ENCODE peak calls at places on chromosomes 6 and 20, in seven cellular contexts. M is cardiac muscle cell, P is AG09309, N is heart left ventricle, V is cardiac fibroblast, J is left ventricle myocardium inferior, S is PC-3. O is an unnamed sample.

GRCh38 chr6:7373739-7374138 is 15.8 kb downstream of the CAGE1 start:
- DNase-seq in M (peak), P (no peak), N (no peak), V (peak), J (no peak), S (no peak), O (no peak)

GRCh38 chr20:35849726-35850125 is 77.9 kb downstream of the PHF20 start:
- DNase-seq in M (no peak), P (no peak), N (no peak), V (no peak), J (no peak), S (no peak), O (no peak)

GRCh38 chr20:4699216-4699615 is 22.5 kb upstream of the PRND start:
- DNase-seq in M (no peak), P (no peak), N (no peak), V (no peak), J (no peak), S (no peak), O (no peak)

GRCh38 chr6:3729603-3730344 is 21.7 kb downstream of the PXDC1 start:
- DNase-seq in M (no peak), P (no peak), N (no peak), V (no peak), J (no peak), S (no peak), O (no peak)

GRCh38 chr6:4940416-4940815 is 63.4 kb downstream of the RPP40 start:
- DNase-seq in M (no peak), P (no peak), N (no peak), V (no peak), J (no peak), S (peak), O (no peak)

GRCh38 chr20:11652128-11652527 is 265.6 kb upstream of the BTBD3 start:
- DNase-seq in M (no peak), P (no peak), N (no peak), V (no peak), J (no peak), S (no peak), O (no peak)

GRCh38 chr6:38567436-38567835 is 72.3 kb downstream of the BTBD9 start:
- DNase-seq in M (peak), P (peak), N (peak), V (peak), J (peak), S (peak), O (peak)

GRCh38 chr20:39778847-39779641 is 816.9 kb downstream of the DHX35 start:
- DNase-seq in M (no peak), P (no peak), N (no peak), V (no peak), J (no peak), S (no peak), O (peak)

GRCh38 chr6:119078449-119079287 is at the start of gene FAM184A:
- DNase-seq in M (peak), P (peak), N (peak), V (peak), J (peak), S (peak), O (peak)

GRCh38 chr6:148697895-148698440 is 48.9 kb upstream of the UST start:
- DNase-seq in M (no peak), P (no peak), N (no peak), V (no peak), J (no peak), S (no peak), O (no peak)

GRCh38 chr6:36979343-36979742 is 6.7 kb downstream of the MTCH1 start:
- DNase-seq in M (peak), P (peak), N (peak), V (peak), J (no peak), S (peak), O (peak)

GRCh38 chr6:40247516-40248115 is 313.4 kb upstream of the MOCS1 start:
- DNase-seq in M (no peak), P (no peak), N (no peak), V (no peak), J (no peak), S (no peak), O (no peak)

GRCh38 chr6:110363748-110364147 is 5.6 kb upstream of the METTL24 start:
- DNase-seq in M (no peak), P (no peak), N (peak), V (no peak), J (no peak), S (no peak), O (no peak)

GRCh38 chr6:111813247-111814162 is 59.7 kb downstream of the FYN start:
- DNase-seq in M (no peak), P (peak), N (no peak), V (peak), J (no peak), S (peak), O (peak)

GRCh38 chr20:11891081-11891826 is 26.4 kb upstream of the BTBD3 start:
- DNase-seq in M (peak), P (no peak), N (peak), V (peak), J (peak), S (peak), O (no peak)

GRCh38 chr6:74041420-74041819 is 345.4 kb downstream of the CD109 start:
- DNase-seq in M (peak), P (no peak), N (no peak), V (no peak), J (no peak), S (no peak), O (no peak)

GRCh38 chr6:85250586-85251216 is 199.2 kb upstream of the NT5E start:
- DNase-seq in M (no peak), P (no peak), N (no peak), V (peak), J (no peak), S (no peak), O (no peak)

GRCh38 chr20:62782149-62782892 is 14.0 kb upstream of the MRGBP start:
- DNase-seq in M (no peak), P (no peak), N (no peak), V (no peak), J (no peak), S (no peak), O (no peak)
- TF ChIP-seq CTCF in M (peak), P (peak), N (peak), V (peak), J (no peak), S (no peak), O (peak)

GRCh38 chr6:108946695-108947094 is 98.5 kb downstream of the ARMC2 start:
- DNase-seq in M (no peak), P (no peak), N (peak), V (peak), J (no peak), S (no peak), O (peak)

GRCh38 chr6:108944707-108945685 is 96.8 kb downstream of the ARMC2 start:
- DNase-seq in M (no peak), P (peak), N (peak), V (peak), J (peak), S (no peak), O (peak)

GRCh38 chr6:108947114-108947854 is 99.1 kb downstream of the ARMC2 start:
- DNase-seq in M (no peak), P (peak), N (no peak), V (peak), J (no peak), S (peak), O (peak)

GRCh38 chr6:108944058-108944457 is 95.8 kb downstream of the ARMC2 start:
- DNase-seq in M (no peak), P (no peak), N (no peak), V (peak), J (no peak), S (no peak), O (peak)

DNA sequence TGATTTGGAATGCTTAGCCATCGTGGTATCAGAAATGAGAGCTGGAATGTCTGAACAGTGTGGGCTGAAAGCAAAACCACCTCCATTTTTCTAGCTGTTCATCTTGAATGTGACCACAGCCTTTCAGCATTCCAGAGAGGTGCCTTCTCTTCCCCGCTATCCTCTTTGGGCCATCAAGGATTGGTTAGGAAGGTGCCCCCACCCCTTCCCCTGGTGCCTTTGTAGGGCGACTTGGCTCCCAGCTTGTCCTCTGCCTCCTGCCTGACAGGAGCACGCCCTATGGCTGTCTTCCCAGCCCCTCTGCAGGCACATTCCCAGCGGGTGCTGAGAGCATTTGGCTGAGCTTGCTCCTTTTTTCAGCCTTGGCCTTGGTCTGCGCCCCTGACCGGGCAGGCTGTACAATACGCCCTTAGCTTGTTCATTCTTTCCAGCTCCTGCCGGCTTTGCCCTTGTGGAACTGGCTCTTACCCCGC is 97.5 kb downstream of the ARMC2 start:
- DNase-seq in M (no peak), P (peak), N (peak), V (peak), J (peak), S (no peak), O (peak)
- H3K4me3 ChIP-seq in M (no peak), P (peak), N (no peak), V (no peak), J (peak), S (no peak), O (no peak)

GRCh38 chr6:34867484-34867883 is 20.4 kb downstream of the TAF11 start:
- DNase-seq in M (peak), P (no peak), N (no peak), V (peak), J (no peak), S (peak), O (no peak)
- TF ChIP-seq CTCF in M (no peak), P (no peak), N (peak), V (no peak), J (peak), S (peak), O (peak)

DNA sequence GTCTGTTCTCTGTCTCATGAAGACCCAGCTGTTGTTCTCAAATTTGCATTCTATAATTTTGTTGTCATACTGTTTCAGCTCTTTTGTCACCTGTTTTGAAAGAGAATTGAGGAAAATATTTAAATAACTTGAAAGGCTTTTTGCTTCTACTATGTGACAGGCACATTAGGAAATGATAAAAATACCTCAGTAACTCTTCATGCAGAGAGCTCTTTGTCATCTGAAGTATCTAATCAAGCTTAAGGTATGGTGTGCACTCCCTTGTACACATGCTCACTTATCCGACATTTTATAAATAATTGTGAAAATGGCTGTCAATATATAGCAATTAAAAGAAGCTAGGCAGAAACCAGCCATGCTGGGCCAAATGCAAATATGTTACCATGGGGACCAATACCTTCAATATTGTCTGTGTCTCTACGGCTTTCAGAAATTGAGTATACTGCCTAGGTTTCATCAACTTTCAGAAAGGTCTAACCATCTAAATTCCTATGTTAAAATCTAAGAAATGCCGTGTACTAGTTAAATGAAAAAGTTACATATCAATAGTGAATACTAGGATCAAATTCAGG is 349.0 kb downstream of the RNGTT start:
- DNase-seq in M (no peak), P (no peak), N (no peak), V (no peak), J (no peak), S (no peak), O (no peak)
- H3K4me3 ChIP-seq in M (no peak), P (no peak), N (no peak), V (no peak), J (no peak), S (no peak), O (no peak)

GRCh38 chr6:9494864-9495263 is 920.0 kb downstream of the TFAP2A start:
- DNase-seq in M (no peak), P (no peak), N (no peak), V (peak), J (no peak), S (no peak), O (peak)
- TF ChIP-seq CTCF in M (no peak), P (no peak), N (no peak), V (no peak), J (no peak), S (no peak), O (no peak)

GRCh38 chr6:27126815-27127537 is 120.5 kb upstream of the PRSS16 start:
- DNase-seq in M (peak), P (peak), N (peak), V (peak), J (peak), S (peak), O (peak)

GRCh38 chr6:27127874-27128795 is 119.4 kb upstream of the PRSS16 start:
- DNase-seq in M (no peak), P (no peak), N (no peak), V (no peak), J (no peak), S (no peak), O (no peak)

GRCh38 chr6:27124252-27124657 is 123.2 kb upstream of the PRSS16 start:
- DNase-seq in M (no peak), P (no peak), N (no peak), V (no peak), J (no peak), S (no peak), O (no peak)

GRCh38 chr6:27128796-27129094 is 118.8 kb upstream of the PRSS16 start:
- DNase-seq in M (no peak), P (no peak), N (no peak), V (no peak), J (no peak), S (no peak), O (no peak)

GRCh38 chr6:27126046-27126814 is 121.3 kb upstream of the PRSS16 start:
- DNase-seq in M (no peak), P (no peak), N (no peak), V (no peak), J (no peak), S (no peak), O (no peak)
- H3K4me3 ChIP-seq in M (no peak), P (no peak), N (no peak), V (no peak), J (peak), S (peak), O (no peak)

GRCh38 chr20:32638848-32639247 is 34.9 kb downstream of the C20orf203 start:
- DNase-seq in M (peak), P (no peak), N (no peak), V (peak), J (peak), S (no peak), O (no peak)
- TF ChIP-seq CTCF in M (no peak), P (no peak), N (no peak), V (no peak), J (no peak), S (no peak), O (peak)

GRCh38 chr6:150144294-150144868 is 1.5 kb downstream of the PPP1R14C start:
- DNase-seq in M (no peak), P (peak), N (no peak), V (no peak), J (no peak), S (peak), O (no peak)

GRCh38 chr6:150140236-150140969 is 2.4 kb upstream of the PPP1R14C start:
- DNase-seq in M (no peak), P (no peak), N (no peak), V (no peak), J (no peak), S (peak), O (no peak)

GRCh38 chr6:150143521-150144293 is 863 bp downstream of the PPP1R14C start:
- DNase-seq in M (peak), P (no peak), N (peak), V (no peak), J (peak), S (no peak), O (no peak)

GRCh38 chr6:150142657-150143501 is at the start of gene PPP1R14C:
- DNase-seq in M (peak), P (no peak), N (peak), V (peak), J (peak), S (peak), O (no peak)

DNA sequence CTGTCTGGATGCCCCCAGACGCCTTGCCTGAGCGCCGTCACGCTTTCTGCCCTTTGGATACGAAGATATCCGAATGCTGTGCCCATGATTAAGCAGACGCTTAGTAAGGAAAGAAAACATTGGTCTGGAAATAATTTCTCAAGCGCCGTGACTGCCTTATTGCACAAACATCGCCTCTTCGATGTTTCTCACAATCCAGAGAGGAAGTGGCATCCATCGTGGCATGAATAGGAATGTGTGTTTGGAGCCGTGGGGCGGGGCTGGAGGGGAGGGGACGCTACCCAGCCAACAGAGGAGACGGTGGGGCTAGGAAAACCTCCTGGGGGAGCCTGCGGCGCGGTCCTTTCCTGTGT is 564 bp upstream of the PPP1R14C start:
- DNase-seq in M (peak), P (peak), N (no peak), V (peak), J (no peak), S (peak), O (no peak)
- H3K4me3 ChIP-seq in M (peak), P (peak), N (peak), V (peak), J (peak), S (peak), O (peak)

DNA sequence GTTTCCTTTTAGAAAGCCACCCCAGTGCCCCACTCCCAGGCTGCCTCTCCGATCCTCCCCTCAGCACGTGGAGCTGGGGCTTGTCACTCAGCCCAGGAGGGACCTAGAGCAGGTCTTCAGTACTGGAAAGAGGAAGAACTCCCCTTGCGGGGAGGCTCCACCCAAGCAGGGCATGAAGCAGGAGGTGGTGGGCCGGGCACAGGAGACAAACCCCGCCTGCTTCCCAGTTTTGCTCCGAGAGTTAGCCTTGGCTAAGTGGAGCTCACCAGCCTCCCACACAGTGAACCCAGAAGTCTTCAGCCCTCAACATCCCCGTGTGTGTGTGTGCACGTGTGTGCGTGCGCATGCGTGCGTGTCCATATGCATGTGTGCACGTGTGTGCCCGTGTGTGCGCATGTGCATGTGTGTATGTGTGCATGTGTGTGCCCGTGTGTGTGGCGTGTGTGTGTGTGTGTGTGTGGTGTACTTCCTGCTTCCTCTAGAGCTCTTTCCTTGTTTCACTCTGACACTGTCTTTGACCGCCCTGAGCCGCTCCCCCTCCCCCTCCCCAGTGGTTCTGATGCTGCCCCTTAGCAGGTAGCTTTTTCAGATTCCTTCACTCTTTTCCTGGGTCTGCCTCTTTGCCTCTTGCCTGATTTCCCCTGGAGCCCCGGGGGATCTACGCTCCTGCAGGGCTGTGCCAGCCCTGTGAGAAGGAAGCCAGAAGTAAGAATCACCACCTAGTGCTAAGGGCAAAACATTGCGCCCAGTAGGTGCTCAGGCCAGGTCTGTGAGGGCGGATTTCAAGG is 239.8 kb downstream of the CDC5L start:
- DNase-seq in M (no peak), P (no peak), N (peak), V (no peak), J (peak), S (no peak), O (no peak)
- TF ChIP-seq CTCF in M (peak), P (no peak), N (no peak), V (no peak), J (no peak), S (peak), O (peak)

GRCh38 chr6:155234687-155235543 is 28.9 kb upstream of the CLDN20 start:
- DNase-seq in M (no peak), P (no peak), N (no peak), V (peak), J (no peak), S (no peak), O (no peak)

GRCh38 chr6:155234167-155234566 is 29.6 kb upstream of the CLDN20 start:
- DNase-seq in M (no peak), P (no peak), N (no peak), V (no peak), J (no peak), S (no peak), O (no peak)

GRCh38 chr6:155241966-155242365 is 21.8 kb upstream of the CLDN20 start:
- DNase-seq in M (no peak), P (no peak), N (no peak), V (no peak), J (no peak), S (no peak), O (no peak)

GRCh38 chr6:155240905-155241600 is 22.8 kb upstream of the CLDN20 start:
- DNase-seq in M (no peak), P (no peak), N (no peak), V (no peak), J (no peak), S (no peak), O (no peak)

DNA sequence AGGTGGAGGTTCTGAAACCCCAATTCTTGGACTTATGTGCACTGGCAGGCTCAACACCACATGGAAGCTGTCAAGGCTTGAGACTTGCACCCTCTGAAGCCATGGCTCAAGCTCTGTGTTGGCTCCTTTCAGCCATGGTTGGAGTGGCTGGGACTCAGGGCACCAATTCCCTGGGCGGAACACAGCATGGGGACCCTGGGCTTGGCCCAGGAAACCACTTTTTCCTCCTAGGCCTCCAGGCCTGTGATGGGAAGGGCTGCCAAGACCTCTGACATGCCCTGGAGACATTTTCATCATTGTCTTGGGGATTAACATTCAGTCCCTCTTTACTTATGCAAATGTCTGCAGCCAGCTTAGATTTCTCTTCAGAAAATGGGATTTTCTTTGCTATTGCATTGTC is 26.2 kb upstream of the CLDN20 start:
- DNase-seq in M (no peak), P (no peak), N (no peak), V (no peak), J (no peak), S (no peak), O (no peak)
- H3K4me3 ChIP-seq in M (no peak), P (no peak), N (no peak), V (no peak), J (no peak), S (no peak), O (no peak)

O was measured in astrocyte of the cerebellum.